ENCODE peak calls at places on chromosomes 13 and 19, in six cellular contexts. O is upper lobe of left lung, N is heart left ventricle, C is K562, Z is A549, I is body of pancreas. D is an unnamed sample.
A peak's percentile ranks its signal among the peaks of the same experiment; 100 is the strongest.

GRCh38 chr13:44421853-44422525 is 48.4 kb downstream of the SERP2 start:
- DNase-seq in N (no peak), I (no peak), Z (no peak), O (no peak), C (no peak), D (no peak)

GRCh38 chr19:42153606-42154405 is 21.6 kb upstream of the POU2F2 start:
- DNase-seq in O (peak; percentile 46), N (peak; percentile 14), C (no peak), I (no peak), Z (no peak), D (no peak)

GRCh38 chr13:52794589-52794988 is 53.9 kb downstream of the PCDH8 start:
- DNase-seq in O (no peak), I (no peak), N (no peak), Z (no peak), C (no peak), D (no peak)

GRCh38 chr13:97505022-97505421 is 71.1 kb downstream of the RAP2A start:
- DNase-seq in I (no peak), O (no peak), Z (no peak), C (no peak), N (no peak), D (no peak)

GRCh38 chr13:99800951-99801350 is 170.6 kb downstream of the ZIC5 start:
- DNase-seq in C (no peak), N (no peak), Z (no peak), O (no peak), I (no peak), D (no peak)

GRCh38 chr13:28659611-28659970 is 661 bp downstream of the POMP start:
- DNase-seq in C (peak; percentile 7), Z (no peak), N (no peak), O (no peak), I (no peak), D (no peak)

GRCh38 chr19:3159565-3159964 is 19.0 kb upstream of the S1PR4 start:
- DNase-seq in I (no peak), C (no peak), Z (no peak), O (no peak), N (no peak), D (no peak)

GRCh38 chr13:99085139-99085845 is 107.4 kb upstream of the DOCK9 start:
- DNase-seq in N (no peak), O (no peak), C (peak; percentile 21), Z (no peak), I (no peak), D (peak; percentile 10)

GRCh38 chr19:17294051-17294891 is 9.0 kb downstream of the ABHD8 start:
- DNase-seq in Z (peak; percentile 60), I (no peak), O (peak; percentile 93), N (no peak), C (peak; percentile 87), D (peak; percentile 8)

GRCh38 chr19:18940791-18941627 is at the start of gene HOMER3:
- DNase-seq in C (peak; percentile 85), O (peak; percentile 97), Z (peak; percentile 36), I (peak; percentile 82), N (peak; percentile 92), D (peak; percentile 85)

GRCh38 chr13:45658586-45659235 is 43.2 kb upstream of the ERICH6B start:
- DNase-seq in O (no peak), N (no peak), I (no peak), C (no peak), Z (no peak), D (no peak)

GRCh38 chr19:10808937-10809655 is 26.9 kb downstream of the TMED1 start:
- DNase-seq in I (no peak), O (no peak), N (no peak), C (peak; percentile 66), Z (peak; percentile 39), D (no peak)

GRCh38 chr19:1296575-1297271 is 11.1 kb downstream of the EFNA2 start:
- DNase-seq in I (no peak), C (no peak), N (no peak), Z (no peak), O (peak; percentile 60), D (no peak)
- TF ChIP-seq POLR2A in I (no peak), C (no peak), N (no peak), Z (no peak), O (no peak), D (no peak)

GRCh38 chr19:48872182-48872883 is at the start of gene PPP1R15A:
- DNase-seq in C (peak; percentile 99), O (peak; percentile 97), I (peak; percentile 99), Z (peak; percentile 100), N (peak; percentile 99), D (peak; percentile 98)
- TF ChIP-seq CTCF in C (no peak), O (peak; percentile 17), I (no peak), Z (no peak), N (no peak), D (no peak)

GRCh38 chr19:12786149-12786870 is 5.0 kb upstream of the JUNB start:
- DNase-seq in I (peak; percentile 89), Z (peak; percentile 31), C (no peak), O (peak; percentile 94), N (peak; percentile 87), D (peak; percentile 98)
- H3K4me1 ChIP-seq in I (peaks cover 92% of the 10 kb centered on the region), Z (peaks cover 80% of the 10 kb centered on the region), C (peaks cover 76% of the 10 kb centered on the region), O (peaks cover 76% of the 10 kb centered on the region), N (peaks cover 83% of the 10 kb centered on the region), D (peaks cover 72% of the 10 kb centered on the region)

DNA sequence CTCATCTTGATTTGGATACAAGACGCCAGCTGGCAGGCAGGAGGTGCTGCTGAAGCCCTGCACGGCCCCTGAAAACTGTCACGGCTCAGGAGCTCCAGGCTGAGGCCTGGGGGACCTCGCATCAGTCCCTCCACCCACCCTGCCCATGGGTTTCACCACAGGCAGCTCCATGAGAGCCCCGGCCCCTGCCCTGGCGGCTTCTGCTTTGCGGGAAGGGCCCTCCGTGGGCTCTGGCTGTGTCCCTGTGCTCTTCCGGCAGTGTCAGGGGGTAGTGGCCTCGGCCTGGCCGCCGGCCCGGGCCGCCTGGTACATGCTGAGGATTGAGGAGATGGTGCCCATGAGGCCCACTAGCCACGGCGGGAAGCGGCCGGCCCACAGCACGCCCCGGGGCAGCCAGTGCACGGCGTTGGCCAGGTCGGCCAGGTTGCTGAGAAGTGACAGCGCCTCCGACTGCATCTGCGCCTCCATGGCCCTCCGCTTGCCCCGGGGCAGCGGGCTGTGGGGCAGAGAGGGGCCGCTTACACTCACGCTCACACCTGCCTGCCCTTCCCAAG is 11.8 kb downstream of the PEX11G start:
- DNase-seq in N (no peak), O (peak; percentile 86), C (no peak), Z (no peak), I (no peak), D (no peak)
- TF ChIP-seq POLR2A in N (no peak), O (no peak), C (no peak), Z (no peak), I (no peak), D (no peak)

GRCh38 chr13:27408074-27408473 is 16.3 kb upstream of the GTF3A start:
- DNase-seq in Z (no peak), C (no peak), I (no peak), N (no peak), O (no peak), D (no peak)

GRCh38 chr13:27415116-27415515 is 9.3 kb upstream of the GTF3A start:
- DNase-seq in N (no peak), C (no peak), Z (no peak), I (no peak), O (no peak), D (no peak)

GRCh38 chr13:27405521-27406134 is 18.8 kb upstream of the GTF3A start:
- DNase-seq in Z (no peak), I (no peak), O (no peak), N (no peak), C (no peak), D (no peak)

GRCh38 chr13:27406178-27406939 is 18.1 kb upstream of the GTF3A start:
- DNase-seq in Z (peak; percentile 49), N (no peak), I (no peak), O (no peak), C (peak; percentile 47), D (peak; percentile 10)

GRCh38 chr13:27411393-27411792 is 13.0 kb upstream of the GTF3A start:
- DNase-seq in I (no peak), Z (no peak), N (no peak), C (no peak), O (no peak), D (no peak)
- TF ChIP-seq CTCF in I (no peak), Z (no peak), N (no peak), C (no peak), O (no peak), D (no peak)

GRCh38 chr19:46860125-46860845 is 512 bp upstream of the ARHGAP35 start:
- DNase-seq in Z (peak; percentile 100), N (peak; percentile 98), O (peak; percentile 98), I (peak; percentile 98), C (peak; percentile 99), D (peak; percentile 99)
- H3K4me1 ChIP-seq in Z (peaks cover 55% of the 10 kb centered on the region), N (peaks cover 52% of the 10 kb centered on the region), O (peaks cover 46% of the 10 kb centered on the region), I (peaks cover 59% of the 10 kb centered on the region), C (peaks cover 31% of the 10 kb centered on the region), D (peaks cover 45% of the 10 kb centered on the region)

GRCh38 chr13:65188691-65189090 is 2041.4 kb downstream of the PCDH9 start:
- DNase-seq in Z (no peak), C (no peak), I (no peak), N (no peak), O (no peak), D (no peak)
- TF ChIP-seq POLR2A in Z (no peak), C (no peak), I (no peak), N (no peak), O (no peak), D (no peak)

D was measured in thyroid gland.